ENCODE peak calls at places on chromosomes 4 and X, in seven cellular contexts. One of them, this sample, is unnamed. For H3K4me1, the result is how much of the 10 kb centered on the place peaks cover.

GRCh38 chr4:1593458-1593857 is 90.7 kb downstream of the FAM53A start:
- DNase-seq in spleen: peak
- DNase-seq in Peyer's patch: no peak
- DNase-seq in A549: no peak
- DNase-seq in uterus: no peak
- DNase-seq in heart left ventricle: no peak
- DNase-seq in transverse colon: no peak
- DNase-seq in this sample: no peak

GRCh38 chr4:84403656-84404055 is 95.4 kb downstream of the NKX6-1 start:
- DNase-seq in spleen: no peak
- DNase-seq in Peyer's patch: no peak
- DNase-seq in A549: no peak
- DNase-seq in uterus: no peak
- DNase-seq in heart left ventricle: no peak
- DNase-seq in transverse colon: no peak
- DNase-seq in this sample: no peak

GRCh38 chr4:189547537-189547936 is 393.1 kb upstream of the FRG1 start:
- DNase-seq in spleen: no peak
- DNase-seq in Peyer's patch: no peak
- DNase-seq in A549: no peak
- DNase-seq in uterus: no peak
- DNase-seq in heart left ventricle: no peak
- DNase-seq in transverse colon: no peak
- DNase-seq in this sample: no peak

GRCh38 chr4:52824603-52825310 is 37.4 kb upstream of the RASL11B start:
- DNase-seq in spleen: no peak
- DNase-seq in Peyer's patch: no peak
- DNase-seq in A549: no peak
- DNase-seq in uterus: no peak
- DNase-seq in heart left ventricle: peak
- DNase-seq in transverse colon: no peak
- DNase-seq in this sample: peak

GRCh38 chr4:140052050-140052449 is 101.9 kb downstream of the MAML3 start:
- DNase-seq in spleen: no peak
- DNase-seq in Peyer's patch: peak
- DNase-seq in A549: peak
- DNase-seq in uterus: peak
- DNase-seq in heart left ventricle: peak
- DNase-seq in transverse colon: peak
- DNase-seq in this sample: no peak

GRCh38 chr4:101953949-101954348 is 163.4 kb downstream of the BANK1 start:
- DNase-seq in spleen: no peak
- DNase-seq in Peyer's patch: no peak
- DNase-seq in A549: peak
- DNase-seq in uterus: no peak
- DNase-seq in heart left ventricle: no peak
- DNase-seq in transverse colon: no peak
- DNase-seq in this sample: no peak

GRCh38 chrX:12370444-12371089 is 232.3 kb downstream of the FRMPD4 start:
- DNase-seq in spleen: no peak
- DNase-seq in Peyer's patch: no peak
- DNase-seq in A549: no peak
- DNase-seq in uterus: peak
- DNase-seq in heart left ventricle: no peak
- DNase-seq in transverse colon: no peak
- DNase-seq in this sample: no peak

GRCh38 chr4:187617117-187617516 is 378.5 kb upstream of the ZFP42 start:
- DNase-seq in spleen: no peak
- DNase-seq in Peyer's patch: no peak
- DNase-seq in A549: no peak
- DNase-seq in uterus: no peak
- DNase-seq in heart left ventricle: no peak
- DNase-seq in transverse colon: no peak
- DNase-seq in this sample: no peak

GRCh38 chrX:137483554-137483953 is 82.4 kb upstream of the ZIC3 start:
- DNase-seq in spleen: no peak
- DNase-seq in Peyer's patch: no peak
- DNase-seq in A549: no peak
- DNase-seq in uterus: no peak
- DNase-seq in heart left ventricle: no peak
- DNase-seq in transverse colon: no peak
- DNase-seq in this sample: no peak

DNA sequence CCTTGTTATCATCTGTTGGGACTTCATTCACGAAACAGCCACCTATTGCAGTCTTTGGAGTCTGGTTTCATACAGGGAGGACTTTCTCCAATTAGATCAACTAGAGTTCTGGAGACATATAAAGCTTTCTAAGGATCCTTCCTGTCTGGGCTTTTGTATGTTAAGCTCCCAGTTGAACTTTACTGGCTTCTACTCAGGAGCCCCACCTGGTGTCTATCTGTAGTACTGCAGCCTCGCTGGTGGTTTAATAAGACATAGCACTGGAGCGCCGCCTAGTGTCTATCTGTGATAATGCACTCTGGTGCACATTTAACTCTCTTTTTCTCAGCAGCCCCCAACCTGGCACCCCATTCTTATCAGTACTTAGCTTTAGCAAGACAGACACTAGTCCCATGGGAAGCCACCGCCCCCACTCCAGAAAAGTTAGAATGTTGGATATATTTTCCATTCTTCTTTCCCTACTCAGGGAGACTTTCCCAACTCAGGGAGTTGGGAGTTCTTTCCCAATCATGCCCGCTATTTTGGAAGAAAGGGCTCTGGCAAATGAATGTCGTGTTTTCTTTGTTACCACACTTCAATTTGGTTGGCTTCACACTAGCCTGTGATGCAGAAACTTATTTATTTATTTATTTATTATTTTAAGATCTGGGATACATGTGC is 36.9 kb upstream of the SYTL4 start:
- DNase-seq in spleen: peak
- DNase-seq in Peyer's patch: peak
- DNase-seq in A549: peak
- DNase-seq in uterus: peak
- DNase-seq in heart left ventricle: peak
- DNase-seq in transverse colon: peak
- DNase-seq in this sample: peak
- TF ChIP-seq POLR2A in spleen: no peak
- TF ChIP-seq POLR2A in Peyer's patch: no peak
- TF ChIP-seq POLR2A in A549: no peak
- TF ChIP-seq POLR2A in uterus: no peak
- TF ChIP-seq POLR2A in heart left ventricle: no peak
- TF ChIP-seq POLR2A in transverse colon: no peak
- TF ChIP-seq POLR2A in this sample: no peak

DNA sequence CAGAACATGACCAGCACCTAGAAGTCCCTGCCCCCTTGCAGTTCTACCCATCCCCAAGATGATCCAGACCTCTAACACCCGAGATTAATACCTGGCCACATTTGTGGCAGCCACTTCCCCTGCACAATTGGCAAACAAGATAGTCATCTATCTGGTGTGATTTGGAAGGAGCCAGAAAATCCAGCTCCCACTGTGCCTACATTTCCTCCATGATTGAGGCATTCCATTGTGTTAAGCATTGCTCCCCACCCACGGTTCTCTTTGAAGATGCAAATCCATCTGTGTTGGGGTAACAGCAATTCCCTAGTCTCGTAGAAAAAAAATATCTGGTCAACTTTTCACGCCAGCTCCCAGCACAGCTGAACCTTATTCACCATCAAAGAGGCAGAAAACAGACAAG is 405.0 kb downstream of the BCOR start:
- DNase-seq in spleen: no peak
- DNase-seq in Peyer's patch: no peak
- DNase-seq in A549: no peak
- DNase-seq in uterus: no peak
- DNase-seq in heart left ventricle: no peak
- DNase-seq in transverse colon: no peak
- DNase-seq in this sample: no peak
- H3K4me1 ChIP-seq in spleen: under half
- H3K4me1 ChIP-seq in Peyer's patch: under half
- H3K4me1 ChIP-seq in A549: under half
- H3K4me1 ChIP-seq in uterus: under half
- H3K4me1 ChIP-seq in heart left ventricle: under half
- H3K4me1 ChIP-seq in transverse colon: under half
- H3K4me1 ChIP-seq in this sample: under half

DNA sequence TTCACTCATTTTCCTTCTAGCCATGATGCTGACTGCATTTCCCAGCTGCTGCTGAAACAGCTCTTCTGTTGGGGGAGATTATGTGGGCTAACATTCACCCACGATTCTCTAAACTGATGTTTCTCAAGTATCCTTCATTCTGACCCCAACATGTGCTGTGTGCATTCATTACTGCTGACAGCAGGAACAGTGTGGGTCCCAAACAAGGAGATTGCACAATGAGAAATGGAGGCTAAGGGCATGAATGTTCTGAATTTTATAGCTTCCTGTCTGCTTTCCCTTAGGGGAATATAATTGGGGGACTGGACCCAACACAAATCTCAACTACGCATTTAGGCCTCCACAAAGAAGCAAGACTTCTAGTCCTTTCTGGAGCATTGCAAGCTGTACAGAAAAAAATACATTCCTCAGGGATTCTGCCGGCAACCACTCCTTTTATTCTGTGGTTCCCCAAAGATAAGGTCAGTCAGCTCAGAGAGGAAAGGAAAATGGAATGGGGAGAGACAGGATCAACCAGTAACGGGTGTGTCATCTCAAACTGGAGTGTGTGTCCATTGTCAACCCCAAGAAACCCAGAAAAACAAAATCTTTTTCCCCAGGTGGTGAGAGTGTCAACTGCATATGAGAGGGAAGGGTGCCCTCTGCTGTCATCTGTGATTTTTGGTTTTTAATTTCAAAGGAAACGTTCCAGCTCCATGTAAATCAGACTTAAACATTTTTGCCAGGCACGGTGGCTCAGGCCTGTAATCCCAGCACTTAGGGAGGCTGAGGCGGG is 81.5 kb upstream of the EGFL6 start:
- DNase-seq in spleen: no peak
- DNase-seq in Peyer's patch: peak
- DNase-seq in A549: peak
- DNase-seq in uterus: peak
- DNase-seq in heart left ventricle: no peak
- DNase-seq in transverse colon: peak
- DNase-seq in this sample: no peak
- TF ChIP-seq POLR2A in spleen: no peak
- TF ChIP-seq POLR2A in Peyer's patch: no peak
- TF ChIP-seq POLR2A in A549: no peak
- TF ChIP-seq POLR2A in uterus: no peak
- TF ChIP-seq POLR2A in heart left ventricle: no peak
- TF ChIP-seq POLR2A in transverse colon: no peak
- TF ChIP-seq POLR2A in this sample: no peak

GRCh38 chr4:23332266-23332665 is 557.6 kb downstream of the PPARGC1A start:
- DNase-seq in spleen: no peak
- DNase-seq in Peyer's patch: no peak
- DNase-seq in A549: no peak
- DNase-seq in uterus: no peak
- DNase-seq in heart left ventricle: no peak
- DNase-seq in transverse colon: no peak
- DNase-seq in this sample: no peak
- H3K4me1 ChIP-seq in spleen: under half
- H3K4me1 ChIP-seq in Peyer's patch: under half
- H3K4me1 ChIP-seq in A549: under half
- H3K4me1 ChIP-seq in uterus: under half
- H3K4me1 ChIP-seq in heart left ventricle: under half
- H3K4me1 ChIP-seq in transverse colon: under half
- H3K4me1 ChIP-seq in this sample: under half

DNA sequence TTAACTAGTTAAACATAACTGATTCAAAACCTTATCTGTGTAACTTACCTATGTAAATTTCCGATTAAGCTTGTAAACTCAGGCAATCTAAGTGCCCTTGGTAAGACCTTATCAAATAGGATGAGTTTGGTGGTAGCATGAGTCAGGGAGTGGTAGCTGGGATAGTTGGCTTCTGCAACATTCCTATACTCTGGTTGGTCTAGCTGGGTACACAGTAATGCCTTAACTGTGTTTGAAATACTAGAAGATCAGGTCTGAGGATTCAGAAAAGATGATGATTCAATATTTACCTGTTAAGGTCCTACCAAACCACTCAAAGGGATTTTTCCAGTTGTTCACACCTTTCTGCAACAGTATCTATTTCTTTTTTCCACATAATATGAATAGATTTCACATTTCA is 5.3 kb downstream of the YIPF7 start:
- DNase-seq in spleen: no peak
- DNase-seq in Peyer's patch: no peak
- DNase-seq in A549: no peak
- DNase-seq in uterus: no peak
- DNase-seq in heart left ventricle: no peak
- DNase-seq in transverse colon: no peak
- DNase-seq in this sample: no peak
- TF ChIP-seq POLR2A in spleen: no peak
- TF ChIP-seq POLR2A in Peyer's patch: no peak
- TF ChIP-seq POLR2A in A549: no peak
- TF ChIP-seq POLR2A in uterus: no peak
- TF ChIP-seq POLR2A in heart left ventricle: no peak
- TF ChIP-seq POLR2A in transverse colon: no peak
- TF ChIP-seq POLR2A in this sample: no peak

GRCh38 chrX:148504412-148504950 is 4.1 kb downstream of the AFF2 start:
- DNase-seq in spleen: peak
- DNase-seq in Peyer's patch: no peak
- DNase-seq in A549: no peak
- DNase-seq in uterus: no peak
- DNase-seq in heart left ventricle: no peak
- DNase-seq in transverse colon: no peak
- DNase-seq in this sample: no peak

GRCh38 chrX:148499638-148500427 is 584 bp upstream of the AFF2 start:
- DNase-seq in spleen: peak
- DNase-seq in Peyer's patch: no peak
- DNase-seq in A549: no peak
- DNase-seq in uterus: no peak
- DNase-seq in heart left ventricle: no peak
- DNase-seq in transverse colon: no peak
- DNase-seq in this sample: no peak

GRCh38 chrX:148498067-148498466 is 2.4 kb upstream of the AFF2 start:
- DNase-seq in spleen: peak
- DNase-seq in Peyer's patch: no peak
- DNase-seq in A549: no peak
- DNase-seq in uterus: no peak
- DNase-seq in heart left ventricle: no peak
- DNase-seq in transverse colon: no peak
- DNase-seq in this sample: no peak

GRCh38 chrX:148501121-148502066 is 977 bp downstream of the AFF2 start:
- DNase-seq in spleen: peak
- DNase-seq in Peyer's patch: no peak
- DNase-seq in A549: no peak
- DNase-seq in uterus: no peak
- DNase-seq in heart left ventricle: no peak
- DNase-seq in transverse colon: no peak
- DNase-seq in this sample: no peak

GRCh38 chrX:148500428-148501120 is at the start of gene AFF2:
- DNase-seq in spleen: peak
- DNase-seq in Peyer's patch: peak
- DNase-seq in A549: peak
- DNase-seq in uterus: no peak
- DNase-seq in heart left ventricle: no peak
- DNase-seq in transverse colon: no peak
- DNase-seq in this sample: no peak
- H3K4me1 ChIP-seq in spleen: under half
- H3K4me1 ChIP-seq in Peyer's patch: under half
- H3K4me1 ChIP-seq in A549: under half
- H3K4me1 ChIP-seq in uterus: under half
- H3K4me1 ChIP-seq in heart left ventricle: under half
- H3K4me1 ChIP-seq in transverse colon: under half
- H3K4me1 ChIP-seq in this sample: under half

This sample was measured in gastrocnemius medialis.